ENCODE peak calls at places on chromosomes 6 and 20, in seven cellular contexts. O is pancreas; V is CD8-positive, alpha-beta T cell; S is psoas muscle; J is adrenal gland; W is dorsolateral prefrontal cortex; F is neural progenitor cell. U is an unnamed sample.

GRCh38 chr6:131368077-131368911 is 204.7 kb upstream of the ARG1 start:
- DNase-seq in O (peak; percentile 70), V (no peak), S (peak; percentile 59), J (peak; percentile 79), W (peak; percentile 80), F (peak; percentile 32), U (no peak)

GRCh38 chr6:20334334-20334733 is 67.3 kb upstream of the E2F3 start:
- DNase-seq in O (no peak), V (no peak), S (no peak), J (no peak), W (peak; percentile 66), F (no peak), U (no peak)

GRCh38 chr20:46814366-46815232 is 80.0 kb upstream of the EYA2 start:
- DNase-seq in O (no peak), V (no peak), S (no peak), J (no peak), W (no peak), F (peak; percentile 90), U (peak; percentile 69)

GRCh38 chr6:29968905-29969304 is 26.6 kb downstream of the HLA-A start:
- DNase-seq in O (no peak), V (no peak), S (no peak), J (no peak), W (no peak), F (no peak), U (no peak)

GRCh38 chr20:45818239-45818638 is 5.8 kb downstream of the UBE2C start:
- DNase-seq in O (no peak), V (no peak), S (no peak), J (no peak), W (no peak), F (no peak), U (no peak)

GRCh38 chr20:40639956-40640355 is 49.1 kb downstream of the MAFB start:
- DNase-seq in O (no peak), V (no peak), S (no peak), J (no peak), W (no peak), F (no peak), U (no peak)

GRCh38 chr6:129009856-129010255 is 126.9 kb downstream of the LAMA2 start:
- DNase-seq in O (no peak), V (no peak), S (no peak), J (no peak), W (no peak), F (no peak), U (no peak)

GRCh38 chr6:14799928-14800327 is 445.9 kb upstream of the JARID2 start:
- DNase-seq in O (no peak), V (no peak), S (peak; percentile 75), J (peak; percentile 68), W (peak; percentile 66), F (peak; percentile 85), U (peak; percentile 44)

GRCh38 chr20:18256440-18257090 is 31.8 kb upstream of the ZNF133 start:
- DNase-seq in O (no peak), V (no peak), S (no peak), J (no peak), W (no peak), F (no peak), U (no peak)

GRCh38 chr6:149890629-149891045 is 7.3 kb downstream of the RAET1E start:
- DNase-seq in O (no peak), V (no peak), S (no peak), J (no peak), W (no peak), F (no peak), U (peak; percentile 80)

GRCh38 chr6:111462770-111463391 is 20.1 kb downstream of the REV3L start:
- DNase-seq in O (no peak), V (no peak), S (no peak), J (no peak), W (no peak), F (no peak), U (peak; percentile 26)

GRCh38 chr20:11473971-11474370 is 443.7 kb upstream of the BTBD3 start:
- DNase-seq in O (no peak), V (no peak), S (no peak), J (no peak), W (no peak), F (no peak), U (no peak)

GRCh38 chr20:32482251-32483220 is 102.6 kb downstream of the NOL4L start:
- DNase-seq in O (peak; percentile 77), V (no peak), S (peak; percentile 69), J (peak; percentile 52), W (no peak), F (peak; percentile 74), U (no peak)

GRCh38 chr20:25860531-25861150 is 164.0 kb upstream of the ZNF337 start:
- DNase-seq in O (peak; percentile 56), V (no peak), S (no peak), J (no peak), W (no peak), F (no peak), U (no peak)

GRCh38 chr6:156776841-156777576 is at the start of gene ARID1B:
- DNase-seq in O (peak; percentile 88), V (peak; percentile 75), S (peak; percentile 92), J (peak; percentile 87), W (peak; percentile 78), F (peak; percentile 89), U (peak; percentile 69)

GRCh38 chr6:34534146-34534545 is 22.0 kb downstream of the SPDEF start:
- DNase-seq in O (no peak), V (no peak), S (no peak), J (no peak), W (no peak), F (no peak), U (no peak)

GRCh38 chr6:128271011-128271410 is 249.4 kb downstream of the PTPRK start:
- DNase-seq in O (no peak), V (no peak), S (no peak), J (no peak), W (no peak), F (no peak), U (no peak)

DNA sequence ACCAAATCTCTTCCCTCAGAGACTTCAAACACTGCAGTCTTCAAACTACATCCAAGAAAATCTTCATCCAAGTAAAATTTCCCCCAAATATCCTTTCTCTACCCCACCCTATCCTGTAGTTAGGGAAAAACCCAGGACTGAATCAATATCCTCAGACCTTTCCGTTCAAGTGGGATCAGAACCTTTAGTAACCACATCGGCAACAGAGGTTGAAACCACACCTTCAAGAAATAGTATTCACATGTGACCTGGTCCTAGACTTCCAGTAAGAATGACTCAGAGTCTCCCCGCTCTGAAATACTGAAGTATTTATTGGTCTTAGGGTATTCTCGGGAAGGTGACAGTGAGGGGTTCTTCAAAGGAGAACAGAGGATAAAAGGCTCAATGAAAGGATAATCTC is 8.7 kb downstream of the HLA-DPA1 start:
- DNase-seq in O (no peak), V (no peak), S (no peak), J (no peak), W (no peak), F (no peak), U (no peak)
- H3K27ac ChIP-seq in O (no peak overlapping the region), V (no peak overlapping the region), S (no peak overlapping the region), J (no peak overlapping the region), W (no peak overlapping the region), F (no peak overlapping the region), U (no peak overlapping the region)

GRCh38 chr6:116465246-116465645 is 4.1 kb downstream of the CALHM6 start:
- DNase-seq in O (no peak), V (no peak), S (no peak), J (peak; percentile 54), W (no peak), F (no peak), U (no peak)

GRCh38 chr6:116459927-116460326 is 1.2 kb upstream of the CALHM6 start:
- DNase-seq in O (no peak), V (no peak), S (no peak), J (no peak), W (no peak), F (no peak), U (no peak)

GRCh38 chr6:116462516-116462915 is 1.3 kb downstream of the CALHM6 start:
- DNase-seq in O (no peak), V (no peak), S (no peak), J (no peak), W (no peak), F (no peak), U (no peak)

GRCh38 chr6:116461075-116461474 is at the start of gene CALHM6:
- DNase-seq in O (no peak), V (no peak), S (no peak), J (no peak), W (no peak), F (no peak), U (no peak)

GRCh38 chr6:116461563-116462507 is 660 bp downstream of the CALHM6 start:
- DNase-seq in O (peak; percentile 72), V (peak; percentile 10), S (peak; percentile 79), J (peak; percentile 47), W (no peak), F (peak; percentile 87), U (peak; percentile 42)
- TF ChIP-seq CTCF in O (no peak), V (no peak), S (no peak), J (no peak), W (no peak), F (peak; percentile 11), U (peak; percentile 6)

GRCh38 chr20:50717312-50717711 is 14.1 kb upstream of the PARD6B start:
- DNase-seq in O (no peak), V (no peak), S (no peak), J (no peak), W (no peak), F (no peak), U (no peak)
- H3K27ac ChIP-seq in O (no peak overlapping the region), V (no peak overlapping the region), S (no peak overlapping the region), J (no peak overlapping the region), W (no peak overlapping the region), F (no peak overlapping the region), U (no peak overlapping the region)

GRCh38 chr6:124987291-124987690 is 25.1 kb downstream of the RNF217 start:
- DNase-seq in O (no peak), V (no peak), S (no peak), J (no peak), W (no peak), F (no peak), U (no peak)

GRCh38 chr6:124983383-124983782 is 21.1 kb downstream of the RNF217 start:
- DNase-seq in O (no peak), V (no peak), S (no peak), J (no peak), W (no peak), F (no peak), U (no peak)

GRCh38 chr6:124982669-124983068 is 20.4 kb downstream of the RNF217 start:
- DNase-seq in O (no peak), V (no peak), S (no peak), J (no peak), W (no peak), F (no peak), U (peak; percentile 45)

GRCh38 chr6:124986146-124986545 is 23.9 kb downstream of the RNF217 start:
- DNase-seq in O (no peak), V (no peak), S (no peak), J (no peak), W (no peak), F (no peak), U (no peak)

DNA sequence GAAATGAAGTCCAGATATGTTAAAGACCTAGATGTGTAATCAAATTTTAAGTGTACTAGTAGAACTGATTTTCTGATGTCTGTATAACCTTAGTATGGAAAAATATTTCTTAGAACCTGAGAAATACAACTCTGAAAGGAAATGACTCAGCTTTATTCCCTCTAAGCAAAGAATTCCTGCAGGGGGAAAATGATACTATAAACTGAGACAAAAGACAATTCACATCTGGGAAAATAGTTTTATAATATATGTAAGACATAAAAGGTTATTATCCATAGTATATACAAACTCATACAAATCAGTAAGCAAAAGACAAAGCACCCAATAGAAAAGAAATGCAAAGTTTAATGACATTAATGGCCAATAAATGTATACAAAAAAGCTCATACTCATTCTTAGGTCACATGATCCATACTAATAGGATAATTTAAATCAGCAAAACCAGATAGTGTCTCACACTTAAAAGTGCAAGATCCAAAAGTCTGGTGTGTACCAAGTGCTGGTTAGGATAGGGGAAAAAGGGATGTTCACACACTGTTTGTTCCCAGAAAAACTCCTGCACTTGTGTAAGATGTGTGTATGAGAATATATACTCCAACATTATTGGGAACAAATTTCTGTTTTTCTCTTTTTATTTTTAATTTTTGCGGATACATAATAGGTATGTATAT is 22.6 kb downstream of the RNF217 start:
- DNase-seq in O (no peak), V (no peak), S (no peak), J (no peak), W (no peak), F (no peak), U (no peak)
- TF ChIP-seq CTCF in O (no peak), V (no peak), S (no peak), J (no peak), W (no peak), F (no peak), U (no peak)